ENCODE peak calls at places on chromosomes 7 and 10, in eight cellular contexts. One of them, this sample, is unnamed.

GRCh38 chr10:126250527-126251310 is 137.6 kb downstream of the ADAM12 start:
- DNase-seq in DMS79 treated with DMSO at 0.1 percent for 48 hours: no peak
- DNase-seq in GM12891: no peak
- DNase-seq in dorsolateral prefrontal cortex: no peak
- DNase-seq in activated CD8-positive, alpha-beta memory T cell treated with anti-CD3 and anti-CD28 coated beads, Interleukin-2, amount 50 U/mL, for 48 hours: no peak
- DNase-seq in WTC11: no peak
- DNase-seq in AG20443: no peak
- DNase-seq in AG08396: no peak
- DNase-seq in this sample: no peak

GRCh38 chr7:132782777-132783633 is 206.7 kb upstream of the PLXNA4 start:
- DNase-seq in DMS79 treated with DMSO at 0.1 percent for 48 hours: peak
- DNase-seq in GM12891: no peak
- DNase-seq in dorsolateral prefrontal cortex: no peak
- DNase-seq in activated CD8-positive, alpha-beta memory T cell treated with anti-CD3 and anti-CD28 coated beads, Interleukin-2, amount 50 U/mL, for 48 hours: no peak
- DNase-seq in WTC11: no peak
- DNase-seq in AG20443: peak
- DNase-seq in AG08396: peak
- DNase-seq in this sample: no peak

GRCh38 chr7:155682484-155682883 is 38.0 kb downstream of the RBM33 start:
- DNase-seq in DMS79 treated with DMSO at 0.1 percent for 48 hours: no peak
- DNase-seq in GM12891: no peak
- DNase-seq in dorsolateral prefrontal cortex: no peak
- DNase-seq in activated CD8-positive, alpha-beta memory T cell treated with anti-CD3 and anti-CD28 coated beads, Interleukin-2, amount 50 U/mL, for 48 hours: no peak
- DNase-seq in WTC11: no peak
- DNase-seq in AG20443: no peak
- DNase-seq in AG08396: no peak
- DNase-seq in this sample: no peak

GRCh38 chr7:41911792-41912191 is 208.9 kb upstream of the INHBA start:
- DNase-seq in DMS79 treated with DMSO at 0.1 percent for 48 hours: no peak
- DNase-seq in GM12891: no peak
- DNase-seq in dorsolateral prefrontal cortex: no peak
- DNase-seq in activated CD8-positive, alpha-beta memory T cell treated with anti-CD3 and anti-CD28 coated beads, Interleukin-2, amount 50 U/mL, for 48 hours: no peak
- DNase-seq in WTC11: no peak
- DNase-seq in AG20443: peak
- DNase-seq in AG08396: no peak
- DNase-seq in this sample: no peak

GRCh38 chr7:36871863-36872262 is 147.6 kb upstream of the AOAH start:
- DNase-seq in DMS79 treated with DMSO at 0.1 percent for 48 hours: no peak
- DNase-seq in GM12891: no peak
- DNase-seq in dorsolateral prefrontal cortex: no peak
- DNase-seq in activated CD8-positive, alpha-beta memory T cell treated with anti-CD3 and anti-CD28 coated beads, Interleukin-2, amount 50 U/mL, for 48 hours: no peak
- DNase-seq in WTC11: no peak
- DNase-seq in AG20443: no peak
- DNase-seq in AG08396: no peak
- DNase-seq in this sample: no peak

GRCh38 chr10:128602183-128602582 is 476.0 kb upstream of the MKI67 start:
- DNase-seq in DMS79 treated with DMSO at 0.1 percent for 48 hours: no peak
- DNase-seq in GM12891: no peak
- DNase-seq in dorsolateral prefrontal cortex: no peak
- DNase-seq in activated CD8-positive, alpha-beta memory T cell treated with anti-CD3 and anti-CD28 coated beads, Interleukin-2, amount 50 U/mL, for 48 hours: no peak
- DNase-seq in WTC11: no peak
- DNase-seq in AG20443: no peak
- DNase-seq in AG08396: no peak
- DNase-seq in this sample: no peak

GRCh38 chr10:61899045-61899444 is 2.5 kb upstream of the ARID5B start:
- DNase-seq in DMS79 treated with DMSO at 0.1 percent for 48 hours: no peak
- DNase-seq in GM12891: no peak
- DNase-seq in dorsolateral prefrontal cortex: no peak
- DNase-seq in activated CD8-positive, alpha-beta memory T cell treated with anti-CD3 and anti-CD28 coated beads, Interleukin-2, amount 50 U/mL, for 48 hours: no peak
- DNase-seq in WTC11: no peak
- DNase-seq in AG20443: no peak
- DNase-seq in AG08396: peak
- DNase-seq in this sample: peak

GRCh38 chr10:127552446-127552845 is 3.3 kb downstream of the NPS start:
- DNase-seq in DMS79 treated with DMSO at 0.1 percent for 48 hours: no peak
- DNase-seq in GM12891: no peak
- DNase-seq in dorsolateral prefrontal cortex: no peak
- DNase-seq in activated CD8-positive, alpha-beta memory T cell treated with anti-CD3 and anti-CD28 coated beads, Interleukin-2, amount 50 U/mL, for 48 hours: no peak
- DNase-seq in WTC11: no peak
- DNase-seq in AG20443: no peak
- DNase-seq in AG08396: no peak
- DNase-seq in this sample: no peak

GRCh38 chr7:90877201-90877600 is 281.1 kb downstream of the CDK14 start:
- DNase-seq in DMS79 treated with DMSO at 0.1 percent for 48 hours: no peak
- DNase-seq in GM12891: no peak
- DNase-seq in dorsolateral prefrontal cortex: no peak
- DNase-seq in activated CD8-positive, alpha-beta memory T cell treated with anti-CD3 and anti-CD28 coated beads, Interleukin-2, amount 50 U/mL, for 48 hours: no peak
- DNase-seq in WTC11: no peak
- DNase-seq in AG20443: no peak
- DNase-seq in AG08396: no peak
- DNase-seq in this sample: no peak

GRCh38 chr10:86798636-86799035 is 42.2 kb downstream of the BMPR1A start:
- DNase-seq in DMS79 treated with DMSO at 0.1 percent for 48 hours: no peak
- DNase-seq in GM12891: no peak
- DNase-seq in dorsolateral prefrontal cortex: no peak
- DNase-seq in activated CD8-positive, alpha-beta memory T cell treated with anti-CD3 and anti-CD28 coated beads, Interleukin-2, amount 50 U/mL, for 48 hours: no peak
- DNase-seq in WTC11: no peak
- DNase-seq in AG20443: peak
- DNase-seq in AG08396: no peak
- DNase-seq in this sample: no peak

GRCh38 chr10:53166325-53166724 is 393.7 kb upstream of the MBL2 start:
- DNase-seq in DMS79 treated with DMSO at 0.1 percent for 48 hours: no peak
- DNase-seq in GM12891: no peak
- DNase-seq in dorsolateral prefrontal cortex: no peak
- DNase-seq in activated CD8-positive, alpha-beta memory T cell treated with anti-CD3 and anti-CD28 coated beads, Interleukin-2, amount 50 U/mL, for 48 hours: no peak
- DNase-seq in WTC11: no peak
- DNase-seq in AG20443: no peak
- DNase-seq in AG08396: no peak
- DNase-seq in this sample: no peak

GRCh38 chr7:130971297-130971696 is 237.3 kb upstream of the KLF14 start:
- DNase-seq in DMS79 treated with DMSO at 0.1 percent for 48 hours: no peak
- DNase-seq in GM12891: no peak
- DNase-seq in dorsolateral prefrontal cortex: no peak
- DNase-seq in activated CD8-positive, alpha-beta memory T cell treated with anti-CD3 and anti-CD28 coated beads, Interleukin-2, amount 50 U/mL, for 48 hours: no peak
- DNase-seq in WTC11: no peak
- DNase-seq in AG20443: no peak
- DNase-seq in AG08396: no peak
- DNase-seq in this sample: no peak

GRCh38 chr10:74282151-74282852 is 131.3 kb downstream of the ADK start:
- DNase-seq in DMS79 treated with DMSO at 0.1 percent for 48 hours: no peak
- DNase-seq in GM12891: no peak
- DNase-seq in dorsolateral prefrontal cortex: no peak
- DNase-seq in activated CD8-positive, alpha-beta memory T cell treated with anti-CD3 and anti-CD28 coated beads, Interleukin-2, amount 50 U/mL, for 48 hours: no peak
- DNase-seq in WTC11: no peak
- DNase-seq in AG20443: no peak
- DNase-seq in AG08396: no peak
- DNase-seq in this sample: no peak

GRCh38 chr7:140229591-140230516 is 53.1 kb upstream of the KDM7A start:
- DNase-seq in DMS79 treated with DMSO at 0.1 percent for 48 hours: peak
- DNase-seq in GM12891: no peak
- DNase-seq in dorsolateral prefrontal cortex: no peak
- DNase-seq in activated CD8-positive, alpha-beta memory T cell treated with anti-CD3 and anti-CD28 coated beads, Interleukin-2, amount 50 U/mL, for 48 hours: peak
- DNase-seq in WTC11: peak
- DNase-seq in AG20443: no peak
- DNase-seq in AG08396: no peak
- DNase-seq in this sample: no peak

GRCh38 chr7:28956608-28957063 is 1.5 kb downstream of the TRIL start:
- DNase-seq in DMS79 treated with DMSO at 0.1 percent for 48 hours: peak
- DNase-seq in GM12891: peak
- DNase-seq in dorsolateral prefrontal cortex: peak
- DNase-seq in activated CD8-positive, alpha-beta memory T cell treated with anti-CD3 and anti-CD28 coated beads, Interleukin-2, amount 50 U/mL, for 48 hours: peak
- DNase-seq in WTC11: peak
- DNase-seq in AG20443: peak
- DNase-seq in AG08396: peak
- DNase-seq in this sample: peak

GRCh38 chr7:39413866-39414668 is 152.1 kb upstream of the YAE1 start:
- DNase-seq in DMS79 treated with DMSO at 0.1 percent for 48 hours: peak
- DNase-seq in GM12891: peak
- DNase-seq in dorsolateral prefrontal cortex: peak
- DNase-seq in activated CD8-positive, alpha-beta memory T cell treated with anti-CD3 and anti-CD28 coated beads, Interleukin-2, amount 50 U/mL, for 48 hours: peak
- DNase-seq in WTC11: peak
- DNase-seq in AG20443: peak
- DNase-seq in AG08396: peak
- DNase-seq in this sample: peak

GRCh38 chr10:123375097-123375496 is 220.9 kb downstream of the BUB3 start:
- DNase-seq in DMS79 treated with DMSO at 0.1 percent for 48 hours: no peak
- DNase-seq in GM12891: no peak
- DNase-seq in dorsolateral prefrontal cortex: no peak
- DNase-seq in activated CD8-positive, alpha-beta memory T cell treated with anti-CD3 and anti-CD28 coated beads, Interleukin-2, amount 50 U/mL, for 48 hours: no peak
- DNase-seq in WTC11: no peak
- DNase-seq in AG20443: no peak
- DNase-seq in AG08396: no peak
- DNase-seq in this sample: no peak

GRCh38 chr7:48887500-48887899 is 36.8 kb upstream of the CDC14C start:
- DNase-seq in DMS79 treated with DMSO at 0.1 percent for 48 hours: no peak
- DNase-seq in GM12891: no peak
- DNase-seq in dorsolateral prefrontal cortex: peak
- DNase-seq in activated CD8-positive, alpha-beta memory T cell treated with anti-CD3 and anti-CD28 coated beads, Interleukin-2, amount 50 U/mL, for 48 hours: no peak
- DNase-seq in WTC11: no peak
- DNase-seq in AG20443: peak
- DNase-seq in AG08396: no peak
- DNase-seq in this sample: no peak

GRCh38 chr7:95560674-95561073 is 35.6 kb downstream of the PDK4 start:
- DNase-seq in DMS79 treated with DMSO at 0.1 percent for 48 hours: no peak
- DNase-seq in GM12891: no peak
- DNase-seq in dorsolateral prefrontal cortex: no peak
- DNase-seq in activated CD8-positive, alpha-beta memory T cell treated with anti-CD3 and anti-CD28 coated beads, Interleukin-2, amount 50 U/mL, for 48 hours: no peak
- DNase-seq in WTC11: no peak
- DNase-seq in AG20443: no peak
- DNase-seq in AG08396: no peak
- DNase-seq in this sample: no peak

GRCh38 chr7:37908221-37908788 is 8.3 kb downstream of the SFRP4 start:
- DNase-seq in DMS79 treated with DMSO at 0.1 percent for 48 hours: no peak
- DNase-seq in GM12891: no peak
- DNase-seq in dorsolateral prefrontal cortex: no peak
- DNase-seq in activated CD8-positive, alpha-beta memory T cell treated with anti-CD3 and anti-CD28 coated beads, Interleukin-2, amount 50 U/mL, for 48 hours: no peak
- DNase-seq in WTC11: no peak
- DNase-seq in AG20443: peak
- DNase-seq in AG08396: peak
- DNase-seq in this sample: peak

GRCh38 chr7:29146082-29146706 is at the start of gene CPVL:
- DNase-seq in DMS79 treated with DMSO at 0.1 percent for 48 hours: peak
- DNase-seq in GM12891: no peak
- DNase-seq in dorsolateral prefrontal cortex: peak
- DNase-seq in activated CD8-positive, alpha-beta memory T cell treated with anti-CD3 and anti-CD28 coated beads, Interleukin-2, amount 50 U/mL, for 48 hours: no peak
- DNase-seq in WTC11: peak
- DNase-seq in AG20443: no peak
- DNase-seq in AG08396: no peak
- DNase-seq in this sample: no peak

GRCh38 chr7:99497771-99498545 is 2.1 kb downstream of the ZNF394 start:
- DNase-seq in DMS79 treated with DMSO at 0.1 percent for 48 hours: no peak
- DNase-seq in GM12891: no peak
- DNase-seq in dorsolateral prefrontal cortex: no peak
- DNase-seq in activated CD8-positive, alpha-beta memory T cell treated with anti-CD3 and anti-CD28 coated beads, Interleukin-2, amount 50 U/mL, for 48 hours: no peak
- DNase-seq in WTC11: no peak
- DNase-seq in AG20443: no peak
- DNase-seq in AG08396: no peak
- DNase-seq in this sample: no peak

GRCh38 chr10:42961156-42961589 is 115.7 kb upstream of the RET start:
- DNase-seq in DMS79 treated with DMSO at 0.1 percent for 48 hours: no peak
- DNase-seq in GM12891: no peak
- DNase-seq in dorsolateral prefrontal cortex: no peak
- DNase-seq in activated CD8-positive, alpha-beta memory T cell treated with anti-CD3 and anti-CD28 coated beads, Interleukin-2, amount 50 U/mL, for 48 hours: peak
- DNase-seq in WTC11: peak
- DNase-seq in AG20443: peak
- DNase-seq in AG08396: no peak
- DNase-seq in this sample: no peak

GRCh38 chr7:76179686-76180085 is 22.0 kb upstream of the SRRM3 start:
- DNase-seq in DMS79 treated with DMSO at 0.1 percent for 48 hours: no peak
- DNase-seq in GM12891: no peak
- DNase-seq in dorsolateral prefrontal cortex: no peak
- DNase-seq in activated CD8-positive, alpha-beta memory T cell treated with anti-CD3 and anti-CD28 coated beads, Interleukin-2, amount 50 U/mL, for 48 hours: no peak
- DNase-seq in WTC11: no peak
- DNase-seq in AG20443: no peak
- DNase-seq in AG08396: no peak
- DNase-seq in this sample: no peak

GRCh38 chr10:11595395-11595692 is 16.1 kb downstream of the USP6NL start:
- DNase-seq in DMS79 treated with DMSO at 0.1 percent for 48 hours: no peak
- DNase-seq in GM12891: no peak
- DNase-seq in dorsolateral prefrontal cortex: no peak
- DNase-seq in activated CD8-positive, alpha-beta memory T cell treated with anti-CD3 and anti-CD28 coated beads, Interleukin-2, amount 50 U/mL, for 48 hours: no peak
- DNase-seq in WTC11: no peak
- DNase-seq in AG20443: peak
- DNase-seq in AG08396: peak
- DNase-seq in this sample: peak

GRCh38 chr10:107548301-107548700 is 383.8 kb upstream of the SORCS1 start:
- DNase-seq in DMS79 treated with DMSO at 0.1 percent for 48 hours: no peak
- DNase-seq in GM12891: no peak
- DNase-seq in dorsolateral prefrontal cortex: peak
- DNase-seq in activated CD8-positive, alpha-beta memory T cell treated with anti-CD3 and anti-CD28 coated beads, Interleukin-2, amount 50 U/mL, for 48 hours: no peak
- DNase-seq in WTC11: peak
- DNase-seq in AG20443: no peak
- DNase-seq in AG08396: no peak
- DNase-seq in this sample: no peak

GRCh38 chr7:139753079-139753692 is 24.6 kb downstream of the HIPK2 start:
- DNase-seq in DMS79 treated with DMSO at 0.1 percent for 48 hours: no peak
- DNase-seq in GM12891: no peak
- DNase-seq in dorsolateral prefrontal cortex: no peak
- DNase-seq in activated CD8-positive, alpha-beta memory T cell treated with anti-CD3 and anti-CD28 coated beads, Interleukin-2, amount 50 U/mL, for 48 hours: no peak
- DNase-seq in WTC11: no peak
- DNase-seq in AG20443: peak
- DNase-seq in AG08396: no peak
- DNase-seq in this sample: no peak

GRCh38 chr10:100518761-100519241 is 860 bp downstream of the SEC31B start:
- DNase-seq in DMS79 treated with DMSO at 0.1 percent for 48 hours: peak
- DNase-seq in GM12891: no peak
- DNase-seq in dorsolateral prefrontal cortex: peak
- DNase-seq in activated CD8-positive, alpha-beta memory T cell treated with anti-CD3 and anti-CD28 coated beads, Interleukin-2, amount 50 U/mL, for 48 hours: peak
- DNase-seq in WTC11: peak
- DNase-seq in AG20443: peak
- DNase-seq in AG08396: peak
- DNase-seq in this sample: peak

GRCh38 chr10:27804136-27804535 is 58.5 kb upstream of the MKX start:
- DNase-seq in DMS79 treated with DMSO at 0.1 percent for 48 hours: no peak
- DNase-seq in GM12891: no peak
- DNase-seq in dorsolateral prefrontal cortex: no peak
- DNase-seq in activated CD8-positive, alpha-beta memory T cell treated with anti-CD3 and anti-CD28 coated beads, Interleukin-2, amount 50 U/mL, for 48 hours: no peak
- DNase-seq in WTC11: no peak
- DNase-seq in AG20443: no peak
- DNase-seq in AG08396: no peak
- DNase-seq in this sample: no peak

GRCh38 chr10:44647877-44648542 is 263.1 kb upstream of the CXCL12 start:
- DNase-seq in DMS79 treated with DMSO at 0.1 percent for 48 hours: peak
- DNase-seq in GM12891: no peak
- DNase-seq in dorsolateral prefrontal cortex: no peak
- DNase-seq in activated CD8-positive, alpha-beta memory T cell treated with anti-CD3 and anti-CD28 coated beads, Interleukin-2, amount 50 U/mL, for 48 hours: no peak
- DNase-seq in WTC11: no peak
- DNase-seq in AG20443: peak
- DNase-seq in AG08396: peak
- DNase-seq in this sample: no peak

GRCh38 chr10:130368761-130369560 is 232.8 kb downstream of the GLRX3 start:
- DNase-seq in DMS79 treated with DMSO at 0.1 percent for 48 hours: no peak
- DNase-seq in GM12891: no peak
- DNase-seq in dorsolateral prefrontal cortex: no peak
- DNase-seq in activated CD8-positive, alpha-beta memory T cell treated with anti-CD3 and anti-CD28 coated beads, Interleukin-2, amount 50 U/mL, for 48 hours: peak
- DNase-seq in WTC11: no peak
- DNase-seq in AG20443: no peak
- DNase-seq in AG08396: no peak
- DNase-seq in this sample: no peak

GRCh38 chr10:12418000-12418399 is 68.7 kb downstream of the CAMK1D start:
- DNase-seq in DMS79 treated with DMSO at 0.1 percent for 48 hours: no peak
- DNase-seq in GM12891: no peak
- DNase-seq in dorsolateral prefrontal cortex: no peak
- DNase-seq in activated CD8-positive, alpha-beta memory T cell treated with anti-CD3 and anti-CD28 coated beads, Interleukin-2, amount 50 U/mL, for 48 hours: no peak
- DNase-seq in WTC11: no peak
- DNase-seq in AG20443: peak
- DNase-seq in AG08396: no peak
- DNase-seq in this sample: no peak

GRCh38 chr10:128952856-128953255 is 514.2 kb upstream of the MGMT start:
- DNase-seq in DMS79 treated with DMSO at 0.1 percent for 48 hours: no peak
- DNase-seq in GM12891: no peak
- DNase-seq in dorsolateral prefrontal cortex: no peak
- DNase-seq in activated CD8-positive, alpha-beta memory T cell treated with anti-CD3 and anti-CD28 coated beads, Interleukin-2, amount 50 U/mL, for 48 hours: no peak
- DNase-seq in WTC11: no peak
- DNase-seq in AG20443: no peak
- DNase-seq in AG08396: no peak
- DNase-seq in this sample: no peak

This sample was measured in lung microvascular endothelial cell.